ENCODE peak calls at places on chromosomes 4 and X, in nine cellular contexts. H is CD4-positive, CD25-positive, alpha-beta regulatory T cell; V is effector memory CD4-positive, alpha-beta T cell; B is PC-3; C is DND-41; F is tibial artery; N is sigmoid colon; D is neural progenitor cell; W is H9. A is an unnamed sample.

GRCh38 chr4:42904986-42905385 is 12.5 kb downstream of the GRXCR1 start:
- DNase-seq in H (no peak), V (no peak), B (no peak), C (no peak), F (no peak), N (no peak), D (no peak), W (no peak), A (no peak)

GRCh38 chr4:49032440-49033161 is 46.5 kb downstream of the CWH43 start:
- DNase-seq in H (no peak), V (no peak), B (peak), C (peak), F (no peak), N (no peak), D (no peak), W (no peak), A (no peak)

GRCh38 chr4:115293093-115293462 is 179.7 kb upstream of the NDST4 start:
- DNase-seq in H (no peak), V (no peak), B (no peak), C (no peak), F (no peak), N (no peak), D (no peak), W (no peak), A (no peak)

GRCh38 chr4:79297479-79297878 is 28.4 kb downstream of the NAA11 start:
- DNase-seq in H (no peak), V (no peak), B (no peak), C (no peak), F (no peak), N (no peak), D (no peak), W (no peak), A (no peak)

GRCh38 chr4:110287130-110287529 is 88.7 kb upstream of the ELOVL6 start:
- DNase-seq in H (no peak), V (no peak), B (peak), C (no peak), F (no peak), N (no peak), D (no peak), W (no peak), A (no peak)

GRCh38 chr4:102493257-102493656 is 7.9 kb upstream of the NFKB1 start:
- DNase-seq in H (no peak), V (no peak), B (no peak), C (no peak), F (no peak), N (no peak), D (no peak), W (no peak), A (no peak)

GRCh38 chrX:16610121-16610565 is 39.8 kb upstream of the S100G start:
- DNase-seq in H (no peak), V (no peak), B (peak), C (no peak), F (no peak), N (no peak), D (no peak), W (no peak), A (no peak)

GRCh38 chr4:48490012-48490679 is at the start of gene ZAR1:
- DNase-seq in H (no peak), V (no peak), B (no peak), C (no peak), F (no peak), N (no peak), D (peak), W (peak), A (no peak)

GRCh38 chr4:151359576-151359975 is 34.2 kb upstream of the SH3D19 start:
- DNase-seq in H (no peak), V (no peak), B (peak), C (no peak), F (no peak), N (no peak), D (no peak), W (no peak), A (no peak)

GRCh38 chr4:187491421-187491820 is 504.1 kb upstream of the ZFP42 start:
- DNase-seq in H (no peak), V (no peak), B (no peak), C (no peak), F (no peak), N (no peak), D (no peak), W (no peak), A (no peak)

GRCh38 chr4:68895561-68896198 is 55.9 kb downstream of the UGT2A3 start:
- DNase-seq in H (no peak), V (no peak), B (peak), C (no peak), F (no peak), N (no peak), D (no peak), W (no peak), A (no peak)

GRCh38 chr4:184598753-184599491 is 50.3 kb downstream of the CASP3 start:
- DNase-seq in H (no peak), V (no peak), B (no peak), C (no peak), F (no peak), N (no peak), D (no peak), W (no peak), A (no peak)

GRCh38 chr4:88696620-88697019 is 1.0 kb downstream of the NAP1L5 start:
- DNase-seq in H (no peak), V (no peak), B (no peak), C (no peak), F (no peak), N (no peak), D (no peak), W (no peak), A (no peak)

GRCh38 chr4:88697113-88697512 is 516 bp downstream of the NAP1L5 start:
- DNase-seq in H (peak), V (peak), B (no peak), C (no peak), F (no peak), N (peak), D (no peak), W (no peak), A (no peak)

GRCh38 chr4:88698539-88698938 is 910 bp upstream of the NAP1L5 start:
- DNase-seq in H (no peak), V (no peak), B (no peak), C (no peak), F (no peak), N (no peak), D (no peak), W (no peak), A (no peak)

GRCh38 chr4:88693792-88694191 is 3.8 kb downstream of the NAP1L5 start:
- DNase-seq in H (no peak), V (no peak), B (no peak), C (no peak), F (no peak), N (no peak), D (no peak), W (no peak), A (no peak)

GRCh38 chr4:88697588-88698329 is at the start of gene NAP1L5:
- DNase-seq in H (peak), V (peak), B (no peak), C (no peak), F (peak), N (peak), D (peak), W (peak), A (no peak)
- H3K27ac ChIP-seq in H (peak), V (peak), B (no peak), C (no peak), F (peak), N (peak), D (no peak), W (no peak), A (peak)

GRCh38 chrX:115413246-115413878 is 123.8 kb downstream of the LUZP4 start:
- DNase-seq in H (no peak), V (no peak), B (peak), C (no peak), F (no peak), N (no peak), D (no peak), W (no peak), A (no peak)
- H3K27ac ChIP-seq in H (no peak), V (no peak), B (no peak), C (no peak), F (no peak), N (no peak), D (no peak), W (no peak), A (no peak)

GRCh38 chr4:38621004-38621684 is 42.9 kb upstream of the KLF3 start:
- DNase-seq in H (no peak), V (no peak), B (peak), C (no peak), F (no peak), N (no peak), D (no peak), W (no peak), A (no peak)

GRCh38 chr4:38618510-38618909 is 45.5 kb upstream of the KLF3 start:
- DNase-seq in H (no peak), V (no peak), B (no peak), C (no peak), F (no peak), N (no peak), D (no peak), W (no peak), A (no peak)

GRCh38 chr4:38620527-38620926 is 43.5 kb upstream of the KLF3 start:
- DNase-seq in H (no peak), V (no peak), B (no peak), C (no peak), F (no peak), N (no peak), D (no peak), W (no peak), A (no peak)

GRCh38 chr4:38621831-38622230 is 42.2 kb upstream of the KLF3 start:
- DNase-seq in H (no peak), V (no peak), B (no peak), C (no peak), F (no peak), N (no peak), D (no peak), W (no peak), A (no peak)

DNA sequence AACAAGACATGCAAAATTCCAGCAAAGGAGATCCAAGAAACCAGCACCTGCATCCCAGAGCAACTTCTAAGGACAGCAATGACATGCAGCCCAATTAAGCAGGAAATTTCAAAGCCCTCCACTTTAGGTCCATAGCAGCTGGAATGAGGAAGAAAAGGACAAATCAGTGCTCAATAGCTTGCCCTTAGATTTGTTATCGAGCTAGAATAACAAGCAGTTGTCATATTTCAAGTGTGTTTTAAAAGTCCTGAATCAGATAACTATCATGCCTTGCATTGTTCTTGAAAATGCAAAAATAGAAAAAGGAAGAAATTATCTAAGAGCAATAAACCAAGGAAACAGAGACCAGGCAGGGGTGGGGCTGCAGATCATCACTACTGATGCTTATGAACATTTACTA is 44.0 kb upstream of the KLF3 start:
- DNase-seq in H (no peak), V (no peak), B (no peak), C (no peak), F (no peak), N (no peak), D (no peak), W (no peak), A (no peak)
- H3K27ac ChIP-seq in H (no peak), V (no peak), B (peak), C (no peak), F (no peak), N (no peak), D (no peak), W (no peak), A (no peak)

GRCh38 chr4:4289575-4289929 is 402 bp downstream of the LYAR start:
- DNase-seq in H (no peak), V (no peak), B (peak), C (no peak), F (no peak), N (no peak), D (no peak), W (no peak), A (no peak)
- H3K27ac ChIP-seq in H (peak), V (peak), B (peak), C (peak), F (peak), N (peak), D (no peak), W (no peak), A (peak)

DNA sequence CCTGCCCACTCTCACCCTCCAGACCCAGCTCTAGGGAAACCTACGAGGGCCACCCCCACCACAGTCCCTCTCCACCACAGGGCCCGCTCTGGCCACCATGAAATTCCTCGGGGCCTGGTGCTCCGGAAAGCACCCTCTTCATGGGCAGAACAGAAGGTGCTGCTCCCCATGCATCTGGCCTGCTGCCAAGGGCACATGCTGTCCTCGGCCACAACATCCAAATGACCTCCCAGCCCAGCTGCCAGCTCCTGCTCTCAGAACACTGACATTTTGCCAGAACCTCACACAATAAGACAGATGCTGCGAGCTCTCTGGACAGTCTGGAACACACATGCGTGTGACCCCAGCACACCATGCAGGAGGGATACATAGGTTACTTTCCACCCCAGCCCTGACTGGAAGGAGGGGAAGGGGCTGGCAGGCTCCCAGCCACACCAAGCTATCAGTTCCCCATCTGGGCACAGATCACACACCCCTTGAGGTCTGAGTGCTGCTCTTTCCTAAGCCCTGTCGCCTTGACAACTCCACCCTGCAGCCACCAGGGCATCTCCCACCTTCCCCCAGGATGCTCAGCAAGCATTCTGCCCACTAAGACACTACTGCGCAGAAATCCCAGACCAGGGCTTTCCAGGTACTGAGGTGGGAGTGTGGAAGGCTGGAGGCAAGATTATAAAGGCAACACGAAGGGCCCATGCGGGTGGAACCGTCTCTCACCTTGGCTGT is 5.8 kb downstream of the CCNQ start:
- DNase-seq in H (no peak), V (no peak), B (no peak), C (no peak), F (no peak), N (no peak), D (no peak), W (no peak), A (no peak)
- H3K27ac ChIP-seq in H (no peak), V (no peak), B (no peak), C (no peak), F (no peak), N (no peak), D (no peak), W (no peak), A (no peak)

GRCh38 chr4:7904942-7905341 is 34.7 kb downstream of the AFAP1 start:
- DNase-seq in H (no peak), V (no peak), B (no peak), C (no peak), F (no peak), N (peak), D (no peak), W (no peak), A (no peak)

GRCh38 chr4:7906171-7906581 is 33.5 kb downstream of the AFAP1 start:
- DNase-seq in H (no peak), V (no peak), B (no peak), C (no peak), F (no peak), N (no peak), D (no peak), W (no peak), A (no peak)

GRCh38 chr4:7904108-7904516 is 35.5 kb downstream of the AFAP1 start:
- DNase-seq in H (no peak), V (no peak), B (no peak), C (no peak), F (no peak), N (no peak), D (no peak), W (no peak), A (no peak)

GRCh38 chr4:7907142-7907541 is 32.5 kb downstream of the AFAP1 start:
- DNase-seq in H (no peak), V (no peak), B (no peak), C (no peak), F (no peak), N (no peak), D (no peak), W (no peak), A (no peak)

DNA sequence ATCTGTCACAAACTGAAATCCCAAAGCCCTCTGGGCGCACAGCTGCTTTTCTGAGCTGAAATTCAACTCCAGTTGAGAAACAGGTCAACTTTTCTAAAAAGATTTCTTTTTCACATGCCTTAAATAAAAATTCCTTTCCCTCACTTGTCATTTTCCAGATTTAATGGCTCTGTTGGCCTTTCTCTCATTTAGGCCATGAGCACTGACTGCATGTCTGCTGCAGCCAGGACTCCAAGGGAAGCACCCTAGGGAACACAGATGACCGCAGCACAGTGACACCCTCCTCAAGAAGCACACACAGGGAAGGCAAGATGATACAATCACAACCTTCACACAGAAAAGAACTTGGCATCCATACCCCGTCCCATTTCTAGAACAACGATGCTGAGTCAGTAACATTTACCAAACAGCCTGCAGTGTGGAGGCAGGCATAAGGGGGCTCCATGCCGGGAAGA is 34.2 kb downstream of the AFAP1 start:
- DNase-seq in H (no peak), V (no peak), B (no peak), C (no peak), F (peak), N (no peak), D (no peak), W (no peak), A (no peak)
- H3K27ac ChIP-seq in H (no peak), V (no peak), B (no peak), C (no peak), F (peak), N (peak), D (no peak), W (no peak), A (peak)

GRCh38 chr4:138216272-138216867 is 25.8 kb downstream of the SLC7A11 start:
- DNase-seq in H (no peak), V (no peak), B (no peak), C (no peak), F (no peak), N (no peak), D (peak), W (no peak), A (no peak)
- H3K27ac ChIP-seq in H (no peak), V (no peak), B (no peak), C (no peak), F (no peak), N (no peak), D (peak), W (no peak), A (no peak)

A was measured in thoracic aorta.